ENCODE peak calls at places on chromosomes 3 and 15, in five cellular contexts. One of them, this sample, is unnamed.

GRCh38 chr3:171286580-171287249 is 173.5 kb downstream of the TNIK start:
- DNase-seq in H9: no peak
- DNase-seq in mesenchymal stem cell: peak; percentile 72
- DNase-seq in mesendoderm: no peak
- DNase-seq in H1: no peak
- DNase-seq in this sample: no peak

GRCh38 chr15:72796210-72796514 is 12.6 kb upstream of the ADPGK start:
- DNase-seq in H9: no peak
- DNase-seq in mesenchymal stem cell: peak; percentile 51
- DNase-seq in mesendoderm: no peak
- DNase-seq in H1: no peak
- DNase-seq in this sample: no peak

GRCh38 chr15:43134157-43134637 is 811 bp downstream of the TMEM62 start:
- DNase-seq in H9: peak; percentile 37
- DNase-seq in mesenchymal stem cell: no peak
- DNase-seq in mesendoderm: no peak
- DNase-seq in H1: no peak
- DNase-seq in this sample: no peak

GRCh38 chr3:133927543-133928066 is 31.9 kb upstream of the RAB6B start:
- DNase-seq in H9: peak; percentile 58
- DNase-seq in mesenchymal stem cell: peak; percentile 42
- DNase-seq in mesendoderm: peak; percentile 34
- DNase-seq in H1: no peak
- DNase-seq in this sample: peak; percentile 62

GRCh38 chr15:80211976-80212375 is 40.0 kb downstream of the CTXND1 start:
- DNase-seq in H9: no peak
- DNase-seq in mesenchymal stem cell: no peak
- DNase-seq in mesendoderm: no peak
- DNase-seq in H1: no peak
- DNase-seq in this sample: no peak

GRCh38 chr3:14279706-14280061 is 101.1 kb downstream of the LSM3 start:
- DNase-seq in H9: no peak
- DNase-seq in mesenchymal stem cell: no peak
- DNase-seq in mesendoderm: no peak
- DNase-seq in H1: no peak
- DNase-seq in this sample: no peak

GRCh38 chr3:45409921-45410320 is 21.5 kb downstream of the LARS2 start:
- DNase-seq in H9: no peak
- DNase-seq in mesenchymal stem cell: no peak
- DNase-seq in mesendoderm: no peak
- DNase-seq in H1: no peak
- DNase-seq in this sample: no peak

GRCh38 chr3:37183375-37183831 is 9.0 kb upstream of the LRRFIP2 start:
- DNase-seq in H9: no peak
- DNase-seq in mesenchymal stem cell: peak; percentile 75
- DNase-seq in mesendoderm: peak; percentile 31
- DNase-seq in H1: no peak
- DNase-seq in this sample: no peak

GRCh38 chr3:128054363-128054762 is 2.1 kb downstream of the SEC61A1 start:
- DNase-seq in H9: no peak
- DNase-seq in mesenchymal stem cell: peak; percentile 71
- DNase-seq in mesendoderm: no peak
- DNase-seq in H1: no peak
- DNase-seq in this sample: no peak

GRCh38 chr15:70947369-70948335 is 55.0 kb downstream of the LRRC49 start:
- DNase-seq in H9: no peak
- DNase-seq in mesenchymal stem cell: no peak
- DNase-seq in mesendoderm: no peak
- DNase-seq in H1: no peak
- DNase-seq in this sample: no peak

GRCh38 chr15:45091581-45091980 is 22.4 kb downstream of the DUOX2 start:
- DNase-seq in H9: no peak
- DNase-seq in mesenchymal stem cell: no peak
- DNase-seq in mesendoderm: no peak
- DNase-seq in H1: no peak
- DNase-seq in this sample: no peak

GRCh38 chr3:195895900-195896360 is 12.4 kb downstream of the TNK2 start:
- DNase-seq in H9: no peak
- DNase-seq in mesenchymal stem cell: peak; percentile 39
- DNase-seq in mesendoderm: peak; percentile 67
- DNase-seq in H1: no peak
- DNase-seq in this sample: peak; percentile 42

GRCh38 chr15:39976291-39977274 is 42.7 kb downstream of the EIF2AK4 start:
- DNase-seq in H9: peak; percentile 79
- DNase-seq in mesenchymal stem cell: no peak
- DNase-seq in mesendoderm: peak; percentile 65
- DNase-seq in H1: peak; percentile 15
- DNase-seq in this sample: peak; percentile 35

GRCh38 chr15:85178366-85178765 is 196.7 kb downstream of the PDE8A start:
- DNase-seq in H9: no peak
- DNase-seq in mesenchymal stem cell: no peak
- DNase-seq in mesendoderm: no peak
- DNase-seq in H1: no peak
- DNase-seq in this sample: no peak

GRCh38 chr15:38150794-38151193 is 101.8 kb upstream of the SPRED1 start:
- DNase-seq in H9: no peak
- DNase-seq in mesenchymal stem cell: no peak
- DNase-seq in mesendoderm: no peak
- DNase-seq in H1: no peak
- DNase-seq in this sample: no peak

GRCh38 chr3:55174723-55175122 is 246.9 kb upstream of the LRTM1 start:
- DNase-seq in H9: no peak
- DNase-seq in mesenchymal stem cell: no peak
- DNase-seq in mesendoderm: no peak
- DNase-seq in H1: no peak
- DNase-seq in this sample: no peak

GRCh38 chr3:21062724-21063436 is 688.1 kb downstream of the ZNF385D start:
- DNase-seq in H9: no peak
- DNase-seq in mesenchymal stem cell: no peak
- DNase-seq in mesendoderm: no peak
- DNase-seq in H1: no peak
- DNase-seq in this sample: no peak

DNA sequence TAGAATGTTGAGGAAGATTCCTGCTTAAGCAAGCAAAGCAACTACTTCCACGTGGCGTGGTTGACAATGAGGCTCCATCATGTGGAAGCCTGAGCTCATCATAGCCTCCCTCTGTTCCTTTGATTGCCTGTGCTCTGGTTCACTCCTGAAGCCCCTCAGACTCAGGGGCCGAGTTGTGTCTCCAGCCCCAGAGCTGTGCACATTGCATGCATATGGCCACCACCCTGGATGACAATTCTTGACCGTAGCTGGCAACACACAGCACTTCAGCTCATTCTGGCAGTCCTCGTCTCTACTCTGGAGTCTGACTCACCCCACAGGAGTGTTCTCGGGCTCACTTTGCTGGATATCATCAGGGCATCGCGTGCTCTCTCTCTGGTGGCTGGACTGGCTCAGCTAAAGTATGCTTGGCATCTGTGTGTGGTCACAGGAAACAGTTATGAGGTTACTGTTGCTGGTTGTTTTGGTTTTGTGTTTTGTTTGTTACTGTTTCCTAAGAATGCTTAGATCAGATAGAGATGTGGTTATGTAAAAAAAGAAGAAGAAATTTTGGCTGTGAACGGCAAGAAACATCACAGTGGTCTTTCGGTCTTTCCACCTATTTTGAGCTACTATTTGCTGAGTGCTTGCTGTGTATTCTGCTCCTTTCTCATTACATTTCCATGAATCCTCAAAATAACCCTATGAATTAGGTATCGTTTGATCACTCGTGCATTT is 41.6 kb upstream of the MRPS22 start:
- DNase-seq in H9: no peak
- DNase-seq in mesenchymal stem cell: peak; percentile 99
- DNase-seq in mesendoderm: peak; percentile 63
- DNase-seq in H1: no peak
- DNase-seq in this sample: no peak
- H3K4ac ChIP-seq in H9: no peak overlapping the region
- H3K4ac ChIP-seq in mesenchymal stem cell: peak overlapping the region; percentile 71
- H3K4ac ChIP-seq in mesendoderm: no peak overlapping the region
- H3K4ac ChIP-seq in H1: no peak overlapping the region
- H3K4ac ChIP-seq in this sample: no peak overlapping the region

GRCh38 chr3:94063497-94064119 is 747 bp downstream of the NSUN3 start:
- DNase-seq in H9: no peak
- DNase-seq in mesenchymal stem cell: no peak
- DNase-seq in mesendoderm: no peak
- DNase-seq in H1: no peak
- DNase-seq in this sample: no peak
- H3K4ac ChIP-seq in H9: no peak overlapping the region
- H3K4ac ChIP-seq in mesenchymal stem cell: no peak overlapping the region
- H3K4ac ChIP-seq in mesendoderm: peak overlapping the region; percentile 87
- H3K4ac ChIP-seq in H1: no peak overlapping the region
- H3K4ac ChIP-seq in this sample: no peak overlapping the region

DNA sequence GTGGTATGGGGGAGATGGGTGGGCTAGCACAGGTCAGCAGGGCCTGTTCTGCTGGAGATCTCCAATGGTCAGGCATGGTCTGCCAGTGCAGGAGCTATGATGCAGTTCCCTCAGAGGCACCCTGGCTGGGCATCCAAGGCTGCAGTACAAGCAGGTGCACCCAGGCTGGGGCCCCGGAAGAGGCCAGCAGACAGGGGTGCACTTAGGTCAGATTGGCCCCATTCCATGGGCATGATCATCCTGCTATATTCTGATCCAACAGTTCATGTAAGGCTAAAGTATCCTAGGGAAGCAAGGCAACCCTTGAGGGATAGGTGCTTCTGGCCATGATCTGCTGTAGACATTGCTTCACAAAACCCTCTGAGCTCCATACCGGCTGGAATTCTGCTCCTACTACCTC is 53.5 kb downstream of the STRIT1 start:
- DNase-seq in H9: no peak
- DNase-seq in mesenchymal stem cell: no peak
- DNase-seq in mesendoderm: no peak
- DNase-seq in H1: no peak
- DNase-seq in this sample: no peak
- H3K4ac ChIP-seq in H9: no peak overlapping the region
- H3K4ac ChIP-seq in mesenchymal stem cell: no peak overlapping the region
- H3K4ac ChIP-seq in mesendoderm: no peak overlapping the region
- H3K4ac ChIP-seq in H1: no peak overlapping the region
- H3K4ac ChIP-seq in this sample: no peak overlapping the region

GRCh38 chr3:46936733-46937250 is 39.8 kb downstream of the CCDC12 start:
- DNase-seq in H9: no peak
- DNase-seq in mesenchymal stem cell: peak; percentile 66
- DNase-seq in mesendoderm: no peak
- DNase-seq in H1: no peak
- DNase-seq in this sample: no peak

GRCh38 chr3:46935989-46936620 is 40.4 kb downstream of the CCDC12 start:
- DNase-seq in H9: no peak
- DNase-seq in mesenchymal stem cell: no peak
- DNase-seq in mesendoderm: no peak
- DNase-seq in H1: no peak
- DNase-seq in this sample: no peak

GRCh38 chr3:46934067-46934466 is 42.5 kb downstream of the CCDC12 start:
- DNase-seq in H9: no peak
- DNase-seq in mesenchymal stem cell: no peak
- DNase-seq in mesendoderm: no peak
- DNase-seq in H1: no peak
- DNase-seq in this sample: no peak

GRCh38 chr3:46934508-46935167 is 41.9 kb downstream of the CCDC12 start:
- DNase-seq in H9: no peak
- DNase-seq in mesenchymal stem cell: peak; percentile 61
- DNase-seq in mesendoderm: no peak
- DNase-seq in H1: no peak
- DNase-seq in this sample: no peak

DNA sequence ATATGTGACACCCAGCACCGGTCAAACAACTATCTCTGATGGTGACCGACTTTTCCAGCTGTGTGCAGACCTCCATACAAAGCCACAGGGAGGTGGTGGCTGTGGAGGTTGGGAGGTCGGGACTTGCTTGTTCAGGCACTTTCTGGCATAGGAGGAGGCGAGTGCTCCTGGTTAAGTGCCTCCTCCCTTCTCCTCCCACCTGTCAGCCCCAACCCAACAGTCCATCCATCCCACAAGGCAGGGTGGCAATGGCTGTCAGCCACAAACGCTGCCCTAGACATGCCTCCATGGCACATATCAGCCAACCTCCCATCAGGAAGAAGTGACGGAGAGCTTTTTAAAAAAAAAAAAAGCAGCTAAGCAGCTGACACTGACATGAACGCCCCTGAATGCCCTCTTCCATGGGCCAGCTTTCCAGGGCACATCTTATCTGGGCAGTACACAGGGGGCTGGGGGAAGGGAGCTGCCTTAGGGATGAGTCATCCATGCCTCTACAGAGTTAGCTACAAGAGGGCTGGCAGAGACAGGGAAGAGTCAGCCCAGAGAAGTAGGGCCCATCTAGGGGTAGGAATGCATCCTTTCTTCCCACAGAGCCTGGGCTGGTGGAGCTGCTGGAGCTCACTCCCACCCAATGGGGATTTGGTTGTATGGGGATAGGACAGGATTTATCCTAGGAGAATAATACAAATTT is 41.2 kb downstream of the CCDC12 start:
- DNase-seq in H9: peak; percentile 91
- DNase-seq in mesenchymal stem cell: peak; percentile 97
- DNase-seq in mesendoderm: peak; percentile 99
- DNase-seq in H1: peak; percentile 64
- DNase-seq in this sample: peak; percentile 67
- H3K4ac ChIP-seq in H9: no peak overlapping the region
- H3K4ac ChIP-seq in mesenchymal stem cell: peak overlapping the region; percentile 91
- H3K4ac ChIP-seq in mesendoderm: no peak overlapping the region
- H3K4ac ChIP-seq in H1: no peak overlapping the region
- H3K4ac ChIP-seq in this sample: no peak overlapping the region

GRCh38 chr3:11807651-11808050 is 39.0 kb downstream of the TAMM41 start:
- DNase-seq in H9: no peak
- DNase-seq in mesenchymal stem cell: no peak
- DNase-seq in mesendoderm: no peak
- DNase-seq in H1: no peak
- DNase-seq in this sample: no peak
- H3K4ac ChIP-seq in H9: no peak overlapping the region
- H3K4ac ChIP-seq in mesenchymal stem cell: no peak overlapping the region
- H3K4ac ChIP-seq in mesendoderm: no peak overlapping the region
- H3K4ac ChIP-seq in H1: no peak overlapping the region
- H3K4ac ChIP-seq in this sample: no peak overlapping the region

GRCh38 chr15:82930466-82930865 is 22.1 kb downstream of the HOMER2 start:
- DNase-seq in H9: no peak
- DNase-seq in mesenchymal stem cell: no peak
- DNase-seq in mesendoderm: no peak
- DNase-seq in H1: no peak
- DNase-seq in this sample: no peak
- H3K4ac ChIP-seq in H9: no peak overlapping the region
- H3K4ac ChIP-seq in mesenchymal stem cell: no peak overlapping the region
- H3K4ac ChIP-seq in mesendoderm: no peak overlapping the region
- H3K4ac ChIP-seq in H1: no peak overlapping the region
- H3K4ac ChIP-seq in this sample: no peak overlapping the region

This sample was measured in neuronal stem cell.